ENCODE peak calls at places on chromosomes 11 and 22, in six cellular contexts. V, H, A, N, D and I are unnamed samples.

GRCh38 chr22:39580795-39581194 is 10.2 kb downstream of the CACNA1I start:
- DNase-seq in V (no peak), H (no peak), A (no peak), N (no peak), D (no peak), I (no peak)

GRCh38 chr11:125257185-125257584 is 92.6 kb downstream of the PKNOX2 start:
- DNase-seq in V (no peak), H (no peak), A (no peak), N (no peak), D (peak; percentile 73), I (no peak)

GRCh38 chr22:33210129-33210784 is 152.1 kb upstream of the SYN3 start:
- DNase-seq in V (peak; percentile 3), H (peak; percentile 51), A (peak; percentile 35), N (peak; percentile 28), D (peak; percentile 79), I (no peak)

GRCh38 chr11:120578591-120579154 is 67.1 kb downstream of the GRIK4 start:
- DNase-seq in V (no peak), H (no peak), A (no peak), N (no peak), D (no peak), I (no peak)

GRCh38 chr11:61528114-61528513 is 19.6 kb downstream of the LRRC10B start:
- DNase-seq in V (no peak), H (no peak), A (no peak), N (no peak), D (no peak), I (no peak)

GRCh38 chr11:9210922-9211320 is 54.2 kb downstream of the DENND5A start:
- DNase-seq in V (no peak), H (no peak), A (no peak), N (peak; percentile 48), D (no peak), I (no peak)

GRCh38 chr11:135027461-135027860 is 615.4 kb upstream of the B3GAT1 start:
- DNase-seq in V (no peak), H (peak; percentile 45), A (no peak), N (peak; percentile 48), D (peak; percentile 67), I (peak; percentile 54)

GRCh38 chr22:31148516-31148915 is 8.2 kb upstream of the PLA2G3 start:
- DNase-seq in V (no peak), H (peak; percentile 75), A (no peak), N (peak; percentile 5), D (no peak), I (no peak)

GRCh38 chr11:76604652-76605241 is 65.8 kb downstream of the LRRC32 start:
- DNase-seq in V (no peak), H (peak; percentile 80), A (peak; percentile 67), N (peak; percentile 80), D (peak; percentile 18), I (no peak)